ENCODE peak calls at places on chromosomes 11 and 22, in ten cellular contexts. Z is substantia nigra; Q is right cardiac atrium; E is psoas muscle; N is kidney; K is endodermal cell; O is tibial nerve; Y is HCEC 1CT; J is stomach; A is CD4-positive, alpha-beta memory T cell. U is an unnamed sample.

GRCh38 chr22:22578702-22579424 is 19.8 kb upstream of the PRAME start:
- DNase-seq in Z (no peak), Q (no peak), E (no peak), N (peak), K (no peak), O (peak), Y (peak), J (no peak), A (no peak), U (no peak)

GRCh38 chr11:32426819-32427615 is 8.3 kb downstream of the WT1 start:
- DNase-seq in Z (no peak), Q (peak), E (no peak), N (peak), K (peak), O (no peak), Y (no peak), J (no peak), A (peak), U (no peak)

GRCh38 chr22:24768537-24769374 is 5.8 kb downstream of the PIWIL3 start:
- DNase-seq in Z (peak), Q (peak), E (no peak), N (no peak), K (peak), O (peak), Y (peak), J (peak), A (peak), U (peak)

GRCh38 chr11:131907371-131907770 is 537.0 kb downstream of the NTM start:
- DNase-seq in Z (no peak), Q (no peak), E (no peak), N (no peak), K (no peak), O (no peak), Y (no peak), J (no peak), A (no peak), U (no peak)

GRCh38 chr11:120031156-120031555 is 106.8 kb downstream of the TRIM29 start:
- DNase-seq in Z (no peak), Q (no peak), E (no peak), N (no peak), K (peak), O (no peak), Y (no peak), J (no peak), A (no peak), U (peak)

GRCh38 chr11:16825091-16825490 is 86.6 kb downstream of the C11orf58 start:
- DNase-seq in Z (no peak), Q (no peak), E (no peak), N (no peak), K (peak), O (no peak), Y (no peak), J (no peak), A (no peak), U (no peak)

GRCh38 chr22:34878996-34879395 is 187.0 kb upstream of the ISX start:
- DNase-seq in Z (no peak), Q (no peak), E (no peak), N (no peak), K (no peak), O (no peak), Y (no peak), J (no peak), A (no peak), U (peak)

GRCh38 chr11:102476812-102477211 is 24.2 kb upstream of the TMEM123 start:
- DNase-seq in Z (no peak), Q (peak), E (no peak), N (no peak), K (no peak), O (no peak), Y (no peak), J (peak), A (peak), U (no peak)

GRCh38 chr11:88117281-88117858 is 57.9 kb downstream of the RAB38 start:
- DNase-seq in Z (no peak), Q (no peak), E (no peak), N (no peak), K (no peak), O (no peak), Y (no peak), J (no peak), A (no peak), U (no peak)

U was measured in islet precursor cell.